ENCODE peak calls at places on chromosomes 4 and X, in eight cellular contexts. Z is SJSA1, B is MM.1S, V is activated B cell treated with CpG ODN at 0.5 μM for 24 hours, N is fibroblast of lung, I is HCEC 1CT, U is astrocyte of the cerebellum, M is BJ. H is an unnamed sample.
A peak's percentile ranks its signal among the peaks of the same experiment; 100 is the strongest.

GRCh38 chr4:121690001-121690400 is 6.8 kb downstream of the ANXA5 start:
- DNase-seq in M (no peak), I (peak; percentile 49), N (peak; percentile 43), Z (peak; percentile 76), U (no peak), V (no peak), B (no peak), H (no peak)

GRCh38 chrX:39852496-39852895 is 245.3 kb downstream of the BCOR start:
- DNase-seq in I (no peak), B (no peak), U (no peak), N (no peak), M (no peak), V (no peak), Z (no peak), H (no peak)

GRCh38 chrX:45591650-45592049 is 391.0 kb upstream of the DIPK2B start:
- DNase-seq in B (no peak), V (no peak), N (no peak), Z (no peak), U (no peak), I (no peak), M (no peak), H (no peak)

GRCh38 chr4:189940178-189941004 is at the start of gene FRG1:
- DNase-seq in B (peak; percentile 83), U (peak; percentile 88), Z (peak; percentile 97), N (peak; percentile 96), V (peak; percentile 98), I (peak; percentile 81), M (peak; percentile 57), H (peak; percentile 71)

GRCh38 chr4:20764353-20764752 is 64.1 kb downstream of the PACRGL start:
- DNase-seq in M (no peak), U (no peak), Z (no peak), V (no peak), I (no peak), N (peak; percentile 5), B (no peak), H (peak; percentile 19)

GRCh38 chrX:121987163-121987562 is 939.8 kb downstream of the GLUD2 start:
- DNase-seq in Z (no peak), V (no peak), B (no peak), N (no peak), M (peak; percentile 72), I (no peak), U (no peak), H (peak; percentile 35)

GRCh38 chrX:45767021-45767491 is 566.4 kb upstream of the DIPK2B start:
- DNase-seq in Z (peak; percentile 65), I (no peak), M (no peak), U (no peak), N (peak; percentile 50), B (no peak), V (no peak), H (no peak)

GRCh38 chr4:99679204-99679603 is 21.6 kb upstream of the C4orf54 start:
- DNase-seq in N (peak; percentile 23), I (no peak), U (no peak), M (no peak), Z (no peak), V (no peak), B (no peak), H (no peak)

GRCh38 chrX:129984196-129984962 is 1.9 kb downstream of the BCORL1 start:
- DNase-seq in I (no peak), Z (peak; percentile 12), N (no peak), M (no peak), U (no peak), B (no peak), V (peak; percentile 45), H (no peak)

GRCh38 chrX:75786290-75786689 is 1.2 kb upstream of the MAGEE2 start:
- DNase-seq in I (no peak), V (no peak), Z (no peak), B (no peak), U (no peak), N (no peak), M (no peak), H (no peak)

GRCh38 chrX:68868902-68869800 is 40.3 kb downstream of the EFNB1 start:
- DNase-seq in I (no peak), N (no peak), Z (no peak), U (no peak), M (no peak), V (no peak), B (no peak), H (no peak)

GRCh38 chrX:102832661-102833060 is 104.4 kb upstream of the RAB40AL start:
- DNase-seq in I (peak; percentile 22), Z (peak; percentile 0), N (peak; percentile 43), V (no peak), M (no peak), B (no peak), U (no peak), H (peak; percentile 35)

GRCh38 chrX:148049441-148049840 is 68.3 kb downstream of the FMR1NB start:
- DNase-seq in V (no peak), I (no peak), B (peak; percentile 54), U (peak; percentile 31), N (peak; percentile 45), M (no peak), Z (peak; percentile 2), H (no peak)

GRCh38 chrX:103215037-103215767 is at the start of gene BEX4:
- DNase-seq in B (peak; percentile 71), N (peak; percentile 57), I (peak; percentile 57), V (peak; percentile 73), U (peak; percentile 28), M (no peak), Z (peak; percentile 1), H (no peak)

GRCh38 chrX:10722804-10723364 is 102.5 kb upstream of the MID1 start:
- DNase-seq in M (no peak), Z (peak; percentile 35), U (peak; percentile 24), N (peak; percentile 79), I (peak; percentile 18), B (peak; percentile 9), V (no peak), H (peak; percentile 8)

GRCh38 chr4:102692474-102692873 is 68.3 kb downstream of the MANBA start:
- DNase-seq in V (no peak), I (no peak), U (no peak), B (no peak), Z (no peak), M (no peak), N (peak; percentile 5), H (no peak)

GRCh38 chr4:27318740-27319139 is 458.1 kb downstream of the STIM2 start:
- DNase-seq in M (no peak), V (no peak), N (peak; percentile 12), Z (peak; percentile 1), B (no peak), I (no peak), U (peak; percentile 23), H (no peak)

GRCh38 chrX:50913520-50913919 is 3.0 kb downstream of the BMP15 start:
- DNase-seq in I (no peak), B (no peak), M (no peak), Z (no peak), N (no peak), V (no peak), U (no peak), H (no peak)

GRCh38 chr4:86338989-86339388 is 20.9 kb downstream of the MAPK10 start:
- DNase-seq in U (peak; percentile 53), M (peak; percentile 72), I (peak; percentile 87), B (no peak), V (no peak), N (peak; percentile 86), Z (peak; percentile 62), H (peak; percentile 93)

GRCh38 chr4:139015948-139016451 is 419 bp downstream of the NOCT start:
- DNase-seq in I (peak; percentile 15), U (no peak), N (peak; percentile 42), V (no peak), M (no peak), Z (peak; percentile 55), B (peak; percentile 66), H (no peak)

GRCh38 chr4:164357957-164358356 is 396.0 kb upstream of the SMIM31 start:
- DNase-seq in N (peak; percentile 9), V (no peak), M (no peak), U (no peak), B (peak; percentile 10), I (no peak), Z (no peak), H (no peak)

GRCh38 chr4:92678292-92678691 is 374.5 kb downstream of the GRID2 start:
- DNase-seq in M (no peak), B (no peak), Z (no peak), I (no peak), N (no peak), V (no peak), U (no peak), H (no peak)

GRCh38 chr4:54099287-54099958 is 540 bp upstream of the GSX2 start:
- DNase-seq in B (no peak), V (no peak), U (peak; percentile 28), I (no peak), Z (no peak), M (no peak), N (no peak), H (no peak)

GRCh38 chr4:128737098-128737513 is 72.4 kb upstream of the JADE1 start:
- DNase-seq in N (peak; percentile 31), U (no peak), B (no peak), M (no peak), Z (no peak), V (no peak), I (no peak), H (no peak)

GRCh38 chr4:102534845-102535244 is 33.7 kb downstream of the NFKB1 start:
- DNase-seq in B (peak; percentile 31), I (no peak), M (no peak), U (no peak), Z (no peak), V (no peak), N (no peak), H (no peak)

GRCh38 chr4:101315041-101315440 is 32.3 kb downstream of the PPP3CA start:
- DNase-seq in V (no peak), N (no peak), B (no peak), M (no peak), I (no peak), Z (no peak), U (no peak), H (no peak)

GRCh38 chr4:58275856-58276255 is 1165.7 kb upstream of the IGFBP7 start:
- DNase-seq in N (no peak), Z (no peak), M (no peak), V (no peak), U (no peak), B (no peak), I (no peak), H (no peak)

GRCh38 chrX:94635003-94635402 is 961.0 kb downstream of the FAM133A start:
- DNase-seq in N (no peak), M (no peak), V (no peak), B (no peak), I (no peak), Z (no peak), U (no peak), H (no peak)

GRCh38 chr4:179663641-179664431 is 2221.6 kb upstream of the AGA start:
- DNase-seq in V (no peak), Z (no peak), B (no peak), U (no peak), N (no peak), M (no peak), I (no peak), H (no peak)

GRCh38 chrX:109812236-109812635 is 79.2 kb upstream of the ACSL4 start:
- DNase-seq in M (no peak), Z (no peak), U (no peak), V (no peak), I (no peak), N (no peak), B (no peak), H (no peak)

GRCh38 chrX:40671126-40671525 is 23.8 kb upstream of the CXorf38 start:
- DNase-seq in Z (no peak), U (no peak), V (no peak), B (no peak), M (no peak), I (no peak), N (no peak), H (no peak)

GRCh38 chrX:10032147-10032546 is 65.0 kb downstream of the CLDN34 start:
- DNase-seq in V (no peak), N (no peak), U (no peak), I (no peak), Z (no peak), B (no peak), M (no peak), H (no peak)

GRCh38 chr4:152328595-152328994 is 207.3 kb downstream of the FBXW7 start:
- DNase-seq in U (no peak), I (no peak), B (no peak), N (peak; percentile 32), Z (no peak), M (peak; percentile 38), V (no peak), H (no peak)

GRCh38 chr4:101304916-101305315 is 42.4 kb downstream of the PPP3CA start:
- DNase-seq in I (no peak), U (peak; percentile 36), N (peak; percentile 66), M (no peak), V (no peak), Z (peak; percentile 73), B (no peak), H (peak; percentile 51)